ENCODE peak calls at places on chromosomes 1 and 21, in six cellular contexts. One of them, this sample, is unnamed.

GRCh38 chr1:64036549-64036948 is 166.9 kb upstream of the UBE2U start:
- DNase-seq in A549: no peak
- DNase-seq in IMR-90: no peak
- DNase-seq in right lobe of liver: no peak
- DNase-seq in adrenal gland: no peak
- DNase-seq in suprapubic skin: no peak
- DNase-seq in this sample: no peak

GRCh38 chr1:9028921-9029715 is 2.9 kb upstream of the SLC2A7 start:
- DNase-seq in adrenal gland: no peak
- DNase-seq in suprapubic skin: no peak
- DNase-seq in right lobe of liver: no peak
- DNase-seq in A549: no peak
- DNase-seq in IMR-90: peak; percentile 40
- DNase-seq in this sample: no peak

GRCh38 chr1:109632671-109633346 is 13.2 kb downstream of the AMPD2 start:
- DNase-seq in IMR-90: no peak
- DNase-seq in adrenal gland: peak; percentile 5
- DNase-seq in suprapubic skin: peak; percentile 57
- DNase-seq in A549: no peak
- DNase-seq in right lobe of liver: no peak
- DNase-seq in this sample: peak; percentile 81

GRCh38 chr1:38344705-38345104 is 298.1 kb upstream of the POU3F1 start:
- DNase-seq in right lobe of liver: no peak
- DNase-seq in IMR-90: no peak
- DNase-seq in suprapubic skin: no peak
- DNase-seq in adrenal gland: no peak
- DNase-seq in A549: no peak
- DNase-seq in this sample: peak; percentile 26

GRCh38 chr1:85599638-85600037 is 19.1 kb downstream of the CCN1 start:
- DNase-seq in suprapubic skin: no peak
- DNase-seq in right lobe of liver: no peak
- DNase-seq in A549: no peak
- DNase-seq in adrenal gland: no peak
- DNase-seq in IMR-90: no peak
- DNase-seq in this sample: no peak

GRCh38 chr1:36982708-36983107 is 51.6 kb downstream of the GRIK3 start:
- DNase-seq in adrenal gland: no peak
- DNase-seq in right lobe of liver: no peak
- DNase-seq in A549: no peak
- DNase-seq in suprapubic skin: no peak
- DNase-seq in IMR-90: no peak
- DNase-seq in this sample: no peak

GRCh38 chr1:221462345-221462744 is 279.5 kb downstream of the DUSP10 start:
- DNase-seq in A549: no peak
- DNase-seq in IMR-90: no peak
- DNase-seq in right lobe of liver: no peak
- DNase-seq in suprapubic skin: no peak
- DNase-seq in adrenal gland: no peak
- DNase-seq in this sample: no peak

GRCh38 chr1:169106921-169107672 is 607 bp downstream of the ATP1B1 start:
- DNase-seq in A549: no peak
- DNase-seq in suprapubic skin: no peak
- DNase-seq in IMR-90: peak; percentile 39
- DNase-seq in right lobe of liver: peak; percentile 47
- DNase-seq in adrenal gland: no peak
- DNase-seq in this sample: no peak

GRCh38 chr1:184222561-184223157 is 164.2 kb upstream of the C1orf21 start:
- DNase-seq in A549: peak; percentile 49
- DNase-seq in adrenal gland: peak; percentile 38
- DNase-seq in right lobe of liver: peak; percentile 63
- DNase-seq in IMR-90: peak; percentile 55
- DNase-seq in suprapubic skin: no peak
- DNase-seq in this sample: peak; percentile 23

GRCh38 chr1:66445492-66446181 is 88.3 kb upstream of the SGIP1 start:
- DNase-seq in right lobe of liver: no peak
- DNase-seq in adrenal gland: no peak
- DNase-seq in suprapubic skin: no peak
- DNase-seq in IMR-90: no peak
- DNase-seq in A549: no peak
- DNase-seq in this sample: no peak

DNA sequence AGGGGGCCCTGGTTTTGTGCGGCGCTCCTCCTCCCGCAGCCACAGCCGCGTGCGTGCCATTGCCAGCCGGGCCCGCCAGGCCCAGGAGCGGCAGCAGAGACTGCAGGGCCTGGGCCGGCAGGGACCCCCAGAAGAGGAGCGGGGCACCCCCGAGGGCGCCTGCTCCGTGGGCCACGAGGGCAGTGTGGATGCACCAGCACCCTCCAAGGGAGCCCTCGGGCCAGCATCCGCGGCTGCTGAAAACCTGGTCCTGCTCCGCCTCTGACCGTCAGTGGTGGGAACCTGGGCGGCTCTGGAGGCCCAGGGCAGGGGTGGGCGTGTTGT is 21.5 kb downstream of the PANK4 start:
- DNase-seq in right lobe of liver: no peak
- DNase-seq in suprapubic skin: no peak
- DNase-seq in A549: no peak
- DNase-seq in IMR-90: no peak
- DNase-seq in adrenal gland: no peak
- DNase-seq in this sample: no peak
- H3K4me3 ChIP-seq in right lobe of liver: no peak overlapping the region
- H3K4me3 ChIP-seq in suprapubic skin: no peak overlapping the region
- H3K4me3 ChIP-seq in A549: no peak overlapping the region
- H3K4me3 ChIP-seq in IMR-90: no peak overlapping the region
- H3K4me3 ChIP-seq in adrenal gland: no peak overlapping the region
- H3K4me3 ChIP-seq in this sample: no peak overlapping the region

DNA sequence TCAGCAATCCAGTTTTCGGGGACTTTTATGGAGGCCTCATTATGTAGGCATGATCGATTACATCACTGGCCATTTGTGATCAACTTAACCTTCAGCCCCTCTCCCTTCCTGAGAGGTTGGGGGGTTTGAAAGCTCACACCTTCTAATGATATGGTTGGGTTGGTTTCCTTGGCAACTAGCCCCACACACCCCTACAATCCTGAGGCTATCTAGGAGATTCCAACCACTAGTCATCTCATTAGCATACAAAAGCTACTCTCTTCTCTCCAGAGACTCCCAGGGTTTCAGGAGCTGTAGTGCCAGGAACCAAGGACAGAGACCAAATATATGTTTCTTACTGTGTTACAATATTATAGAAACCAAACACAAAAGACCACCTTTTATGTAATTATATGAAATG is 35.2 kb upstream of the ZNF326 start:
- DNase-seq in right lobe of liver: no peak
- DNase-seq in adrenal gland: no peak
- DNase-seq in suprapubic skin: no peak
- DNase-seq in A549: no peak
- DNase-seq in IMR-90: no peak
- DNase-seq in this sample: no peak
- TF ChIP-seq CTCF in right lobe of liver: no peak
- TF ChIP-seq CTCF in adrenal gland: no peak
- TF ChIP-seq CTCF in suprapubic skin: no peak
- TF ChIP-seq CTCF in A549: no peak
- TF ChIP-seq CTCF in IMR-90: no peak
- TF ChIP-seq CTCF in this sample: no peak

GRCh38 chr21:34073032-34073748 is at the start of the genes MRPS6 and SLC5A3:
- DNase-seq in right lobe of liver: peak; percentile 91
- DNase-seq in IMR-90: peak; percentile 81
- DNase-seq in adrenal gland: peak; percentile 88
- DNase-seq in A549: peak; percentile 78
- DNase-seq in suprapubic skin: peak; percentile 88
- DNase-seq in this sample: peak; percentile 95
- TF ChIP-seq POLR2A in right lobe of liver: peak; percentile 93
- TF ChIP-seq POLR2A in IMR-90: peak; percentile 89
- TF ChIP-seq POLR2A in adrenal gland: peak; percentile 94
- TF ChIP-seq POLR2A in A549: peak; percentile 97
- TF ChIP-seq POLR2A in suprapubic skin: peak; percentile 69
- TF ChIP-seq POLR2A in this sample: peak; percentile 52

DNA sequence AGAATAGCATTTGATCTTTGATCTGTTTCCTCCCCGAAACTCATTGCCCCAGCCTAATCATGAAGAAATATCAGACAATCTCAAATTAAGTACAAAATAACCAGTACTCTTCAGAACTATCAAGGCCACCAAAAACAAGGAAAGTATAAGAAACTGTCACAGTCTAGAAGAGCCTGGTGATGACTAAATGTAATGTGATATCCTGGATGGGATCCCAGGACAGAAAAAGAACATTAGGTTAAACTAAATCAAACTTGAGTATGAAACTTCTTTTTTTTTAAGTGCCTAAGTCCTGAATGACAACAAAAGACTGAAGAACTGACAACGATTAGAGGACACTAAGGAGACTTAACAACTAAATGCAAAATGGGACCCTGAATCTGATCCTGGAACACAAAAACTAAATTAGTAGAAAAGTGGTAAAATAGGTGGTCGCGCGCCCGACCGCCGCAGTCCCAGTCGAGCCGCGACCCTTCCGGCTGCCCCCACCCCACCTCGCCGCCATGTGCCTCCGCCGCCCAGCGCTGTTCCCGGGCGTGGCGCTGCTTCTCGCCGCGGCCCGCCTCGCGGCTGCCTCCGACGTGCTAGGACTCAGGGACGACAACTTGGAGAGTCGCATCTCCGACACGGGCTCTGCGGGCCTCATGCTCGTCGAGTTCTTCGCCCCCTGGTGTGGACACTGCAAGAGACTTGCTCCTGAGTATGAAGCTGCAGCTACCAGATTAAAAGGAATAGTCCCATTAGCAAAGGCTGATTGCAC is 5.5 kb upstream of the PRKAB2 start:
- DNase-seq in A549: no peak
- DNase-seq in right lobe of liver: no peak
- DNase-seq in IMR-90: peak; percentile 73
- DNase-seq in suprapubic skin: no peak
- DNase-seq in adrenal gland: peak; percentile 28
- DNase-seq in this sample: peak; percentile 86
- H3K4me3 ChIP-seq in A549: no peak overlapping the region
- H3K4me3 ChIP-seq in right lobe of liver: no peak overlapping the region
- H3K4me3 ChIP-seq in IMR-90: peak overlapping the region; percentile 25
- H3K4me3 ChIP-seq in suprapubic skin: peak overlapping the region; percentile 37
- H3K4me3 ChIP-seq in adrenal gland: no peak overlapping the region
- H3K4me3 ChIP-seq in this sample: no peak overlapping the region

GRCh38 chr21:43928726-43929125 is 63.7 kb downstream of the AGPAT3 start:
- DNase-seq in suprapubic skin: no peak
- DNase-seq in IMR-90: no peak
- DNase-seq in A549: no peak
- DNase-seq in adrenal gland: no peak
- DNase-seq in right lobe of liver: no peak
- DNase-seq in this sample: no peak

GRCh38 chr21:43930074-43930847 is 65.2 kb downstream of the AGPAT3 start:
- DNase-seq in right lobe of liver: no peak
- DNase-seq in adrenal gland: no peak
- DNase-seq in IMR-90: no peak
- DNase-seq in A549: no peak
- DNase-seq in suprapubic skin: no peak
- DNase-seq in this sample: no peak

GRCh38 chr21:43930848-43931384 is 65.9 kb downstream of the AGPAT3 start:
- DNase-seq in IMR-90: no peak
- DNase-seq in adrenal gland: no peak
- DNase-seq in A549: no peak
- DNase-seq in suprapubic skin: no peak
- DNase-seq in right lobe of liver: no peak
- DNase-seq in this sample: no peak

GRCh38 chr21:43928230-43928607 is 63.2 kb downstream of the AGPAT3 start:
- DNase-seq in IMR-90: no peak
- DNase-seq in A549: no peak
- DNase-seq in adrenal gland: no peak
- DNase-seq in suprapubic skin: no peak
- DNase-seq in right lobe of liver: no peak
- DNase-seq in this sample: no peak

GRCh38 chr21:43929217-43929971 is 64.4 kb downstream of the AGPAT3 start:
- DNase-seq in adrenal gland: peak; percentile 41
- DNase-seq in IMR-90: no peak
- DNase-seq in suprapubic skin: no peak
- DNase-seq in A549: no peak
- DNase-seq in right lobe of liver: peak; percentile 78
- DNase-seq in this sample: no peak
- TF ChIP-seq CTCF in adrenal gland: no peak
- TF ChIP-seq CTCF in IMR-90: no peak
- TF ChIP-seq CTCF in suprapubic skin: no peak
- TF ChIP-seq CTCF in A549: no peak
- TF ChIP-seq CTCF in right lobe of liver: peak; percentile 44
- TF ChIP-seq CTCF in this sample: no peak

This sample was measured in lower leg skin.